ENCODE peak calls at places on chromosomes 3 and 15, in six cellular contexts. A is upper lobe of left lung, G is GM12878, B is A549, M is K562, V is HepG2. F is an unnamed sample.
A peak's percentile ranks its signal among the peaks of the same experiment; 100 is the strongest.

GRCh38 chr3:129633751-129634481 is 27.4 kb upstream of the PLXND1 start:
- ATAC-seq in A (peak; percentile 19), G (no peak), B (peak; percentile 34), M (peak; percentile 56), V (peak; percentile 67), F (no peak)

GRCh38 chr3:18111702-18112311 is 313.3 kb downstream of the SATB1 start:
- ATAC-seq in A (no peak), G (peak; percentile 90), B (peak; percentile 62), M (no peak), V (peak; percentile 78), F (no peak)

GRCh38 chr3:147384210-147385058 is 21.9 kb downstream of the ZIC4 start:
- ATAC-seq in A (no peak), G (peak; percentile 44), B (no peak), M (peak; percentile 88), V (no peak), F (no peak)

GRCh38 chr3:128665362-128666021 is 14.9 kb upstream of the RPN1 start:
- ATAC-seq in A (no peak), G (no peak), B (peak; percentile 66), M (peak; percentile 67), V (no peak), F (no peak)

GRCh38 chr3:149593416-149594160 is 64.2 kb downstream of the WWTR1 start:
- ATAC-seq in A (no peak), G (no peak), B (no peak), M (no peak), V (no peak), F (no peak)

GRCh38 chr3:181726351-181727121 is 14.8 kb downstream of the SOX2 start:
- ATAC-seq in A (no peak), G (no peak), B (peak; percentile 62), M (no peak), V (no peak), F (no peak)

GRCh38 chr3:104908761-104909160 is 457.9 kb upstream of the ALCAM start:
- ATAC-seq in A (no peak), G (no peak), B (no peak), M (no peak), V (no peak), F (no peak)

GRCh38 chr15:91861223-91861622 is 7.7 kb downstream of the SLCO3A1 start:
- ATAC-seq in A (peak; percentile 81), G (peak; percentile 34), B (no peak), M (no peak), V (no peak), F (no peak)

GRCh38 chr3:150261418-150261817 is 146.7 kb upstream of the TSC22D2 start:
- ATAC-seq in A (no peak), G (no peak), B (no peak), M (no peak), V (no peak), F (no peak)

GRCh38 chr3:149886957-149887356 is 73.9 kb downstream of the RNF13 start:
- ATAC-seq in A (no peak), G (no peak), B (no peak), M (peak; percentile 59), V (peak; percentile 68), F (no peak)

GRCh38 chr3:121793078-121793477 is 41.8 kb downstream of the IQCB1 start:
- ATAC-seq in A (no peak), G (peak; percentile 69), B (no peak), M (no peak), V (no peak), F (no peak)

GRCh38 chr3:192039593-192039992 is 578.6 kb downstream of the PYDC2 start:
- ATAC-seq in A (no peak), G (no peak), B (no peak), M (no peak), V (no peak), F (no peak)

GRCh38 chr15:90099868-90100854 is 2.1 kb downstream of the IDH2 start:
- ATAC-seq in A (no peak), G (peak; percentile 15), B (no peak), M (no peak), V (no peak), F (peak; percentile 13)

GRCh38 chr3:71360170-71360569 is 223.4 kb downstream of the FOXP1 start:
- ATAC-seq in A (no peak), G (peak; percentile 19), B (no peak), M (no peak), V (no peak), F (no peak)

GRCh38 chr15:70830615-70831014 is 23.3 kb downstream of the LARP6 start:
- ATAC-seq in A (no peak), G (no peak), B (no peak), M (no peak), V (no peak), F (no peak)

GRCh38 chr3:65485826-65486592 is 552.7 kb downstream of the MAGI1 start:
- ATAC-seq in A (no peak), G (no peak), B (no peak), M (no peak), V (no peak), F (no peak)

GRCh38 chr3:194251007-194251406 is 100.1 kb downstream of the CPN2 start:
- ATAC-seq in A (no peak), G (no peak), B (no peak), M (no peak), V (no peak), F (no peak)

GRCh38 chr15:68797589-68798377 is 22.9 kb downstream of the ANP32A start:
- ATAC-seq in A (peak; percentile 22), G (peak; percentile 32), B (no peak), M (peak; percentile 94), V (no peak), F (no peak)

GRCh38 chr15:63420333-63420741 is 38.7 kb upstream of the CA12 start:
- ATAC-seq in A (no peak), G (peak; percentile 44), B (peak; percentile 54), M (peak; percentile 99), V (peak; percentile 75), F (no peak)

GRCh38 chr3:182713743-182714517 is 79.4 kb upstream of the ATP11B start:
- ATAC-seq in A (peak; percentile 88), G (peak; percentile 48), B (peak; percentile 90), M (peak; percentile 68), V (peak; percentile 68), F (peak; percentile 55)

GRCh38 chr3:192802957-192803899 is 75.9 kb upstream of the FGF12 start:
- ATAC-seq in A (peak; percentile 52), G (peak; percentile 87), B (peak; percentile 62), M (peak; percentile 71), V (peak; percentile 76), F (no peak)

GRCh38 chr15:57551717-57552677 is 39.7 kb upstream of the MYZAP start:
- ATAC-seq in A (no peak), G (no peak), B (peak; percentile 78), M (no peak), V (no peak), F (peak; percentile 47)

GRCh38 chr3:17478673-17479072 is 263.8 kb downstream of the TBC1D5 start:
- ATAC-seq in A (peak; percentile 39), G (no peak), B (peak; percentile 99), M (no peak), V (no peak), F (no peak)

GRCh38 chr3:47347217-47347801 is 33.5 kb upstream of the PTPN23 start:
- ATAC-seq in A (peak; percentile 85), G (peak; percentile 92), B (no peak), M (peak; percentile 78), V (no peak), F (no peak)

GRCh38 chr3:194381460-194381875 is 11.9 kb upstream of the LRRC15 start:
- ATAC-seq in A (peak; percentile 30), G (no peak), B (no peak), M (no peak), V (peak; percentile 26), F (no peak)

GRCh38 chr15:33026614-33027013 is 167.9 kb downstream of the FMN1 start:
- ATAC-seq in A (peak; percentile 35), G (no peak), B (no peak), M (no peak), V (no peak), F (no peak)

GRCh38 chr15:83310521-83311456 is 26.3 kb upstream of the BNC1 start:
- ATAC-seq in A (no peak), G (no peak), B (no peak), M (no peak), V (no peak), F (no peak)

GRCh38 chr15:29141908-29142747 is 127.5 kb downstream of the NSMCE3 start:
- ATAC-seq in A (no peak), G (peak; percentile 77), B (no peak), M (no peak), V (no peak), F (no peak)

DNA sequence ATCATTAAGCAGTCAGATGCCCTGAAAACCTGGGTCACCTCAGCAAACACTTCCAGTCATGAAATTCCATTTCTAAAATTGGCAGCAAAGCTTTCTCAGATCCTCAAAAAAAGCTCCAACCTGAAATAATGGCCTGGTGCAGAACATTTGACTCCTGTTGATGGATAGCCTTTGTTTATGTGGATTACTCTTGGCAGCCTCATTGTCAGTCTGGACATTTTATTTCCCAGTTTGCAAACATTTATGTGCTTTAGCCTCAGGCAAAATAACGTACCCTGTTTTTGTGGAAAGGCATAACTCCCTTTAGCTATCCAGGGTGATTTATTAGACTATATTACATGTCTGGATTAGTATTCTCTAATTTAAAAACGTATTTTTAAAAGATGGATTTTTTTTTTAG is 53.9 kb downstream of the PXYLP1 start:
- ATAC-seq in A (no peak), G (no peak), B (no peak), M (no peak), V (no peak), F (no peak)
- H3K4me3 ChIP-seq in A (no peak overlapping the region), G (no peak overlapping the region), B (no peak overlapping the region), M (no peak overlapping the region), V (no peak overlapping the region), F (no peak overlapping the region)

GRCh38 chr3:115476472-115476871 is 146.8 kb upstream of the GAP43 start:
- ATAC-seq in A (no peak), G (no peak), B (no peak), M (no peak), V (no peak), F (no peak)
- TF ChIP-seq EP300 in A (no peak), G (no peak), B (no peak), M (no peak), V (no peak), F (no peak)

DNA sequence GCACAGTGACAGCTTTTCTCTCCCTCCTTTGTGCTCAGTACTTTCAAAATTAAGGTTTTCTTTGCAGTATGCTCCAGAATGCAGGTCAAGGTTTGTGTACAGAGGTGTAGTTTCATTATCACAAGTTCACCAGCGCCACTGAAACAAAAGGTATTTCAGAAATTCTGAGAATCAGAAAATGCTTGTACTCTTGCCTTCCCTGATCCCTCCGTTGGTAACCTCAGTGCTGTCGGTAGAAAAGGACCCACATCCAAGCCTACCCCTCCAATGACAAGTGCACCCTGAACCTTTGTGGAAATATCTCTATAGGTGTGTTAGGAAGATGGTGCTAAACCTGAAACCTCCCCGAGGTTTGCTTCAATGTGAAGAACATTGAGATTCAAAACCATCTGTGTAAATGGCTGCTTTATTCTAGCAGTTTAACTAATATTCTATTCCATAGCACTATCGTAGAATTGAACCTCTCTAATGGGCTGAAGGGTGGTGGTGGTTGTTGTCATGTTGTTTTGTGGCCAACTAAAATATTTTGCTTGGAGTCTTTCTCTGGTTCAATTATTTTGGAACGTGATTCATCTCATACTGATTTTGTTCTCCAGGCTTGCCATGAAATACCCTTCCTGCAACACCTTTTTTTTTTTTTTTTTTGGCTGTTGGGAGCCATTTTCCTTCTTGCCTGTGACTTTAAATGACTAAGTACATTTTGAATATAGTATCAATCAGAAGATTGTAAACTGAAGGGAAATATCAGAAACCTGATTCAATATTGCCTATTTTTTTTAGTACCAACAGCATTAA is 20.7 kb downstream of the ZBTB38 start:
- ATAC-seq in A (no peak), G (peak; percentile 41), B (no peak), M (no peak), V (peak; percentile 80), F (no peak)
- H3K4me3 ChIP-seq in A (no peak overlapping the region), G (peak overlapping the region; percentile 66), B (no peak overlapping the region), M (no peak overlapping the region), V (no peak overlapping the region), F (peak overlapping the region; percentile 27)

GRCh38 chr15:53498996-53499395 is 260.5 kb downstream of the WDR72 start:
- ATAC-seq in A (no peak), G (no peak), B (no peak), M (no peak), V (no peak), F (no peak)
- TF ChIP-seq EP300 in A (no peak), G (no peak), B (no peak), M (no peak), V (no peak), F (no peak)